ENCODE peak calls at places on chromosomes 4 and X, in seven cellular contexts. S is breast epithelium, L is pancreas, J is cerebellar cortex, B is GM04503, Q is HTR-8/SVneo, D is 8988T. M is an unnamed sample.

GRCh38 chr4:57147335-57148060 is 37.3 kb upstream of the IGFBP7 start:
- DNase-seq in S (no peak), L (no peak), J (no peak), B (peak), Q (no peak), D (no peak), M (no peak)

GRCh38 chr4:8848507-8849265 is 23.0 kb downstream of the HMX1 start:
- DNase-seq in S (no peak), L (no peak), J (no peak), B (no peak), Q (no peak), D (no peak), M (no peak)

GRCh38 chrX:72101597-72102037 is 30.1 kb downstream of the RTL5 start:
- DNase-seq in S (no peak), L (no peak), J (no peak), B (no peak), Q (no peak), D (no peak), M (no peak)

GRCh38 chr4:1255699-1256098 is 6.8 kb upstream of the CTBP1 start:
- DNase-seq in S (no peak), L (no peak), J (no peak), B (no peak), Q (no peak), D (no peak), M (no peak)

GRCh38 chrX:46216406-46216805 is 328.8 kb downstream of the ZNF674 start:
- DNase-seq in S (no peak), L (no peak), J (no peak), B (no peak), Q (no peak), D (no peak), M (no peak)

GRCh38 chr4:72701987-72702819 is 133.2 kb upstream of the ADAMTS3 start:
- DNase-seq in S (no peak), L (peak), J (peak), B (peak), Q (peak), D (no peak), M (no peak)

GRCh38 chr4:6319530-6320150 is 50.0 kb downstream of the WFS1 start:
- DNase-seq in S (no peak), L (no peak), J (no peak), B (no peak), Q (no peak), D (no peak), M (no peak)

GRCh38 chr4:111689731-111690130 is 455.5 kb upstream of the FAM241A start:
- DNase-seq in S (no peak), L (no peak), J (no peak), B (peak), Q (peak), D (no peak), M (no peak)

GRCh38 chr4:166012129-166013078 is 139.4 kb downstream of the TLL1 start:
- DNase-seq in S (no peak), L (no peak), J (no peak), B (no peak), Q (peak), D (no peak), M (no peak)

GRCh38 chrX:132958086-132958703 is at the start of gene HS6ST2:
- DNase-seq in S (no peak), L (peak), J (no peak), B (no peak), Q (no peak), D (no peak), M (no peak)

GRCh38 chr4:89681219-89681618 is 155.7 kb downstream of the SNCA start:
- DNase-seq in S (no peak), L (no peak), J (peak), B (no peak), Q (no peak), D (no peak), M (no peak)

GRCh38 chr4:38759077-38759789 is 23.6 kb downstream of the TLR10 start:
- DNase-seq in S (peak), L (peak), J (peak), B (no peak), Q (peak), D (no peak), M (no peak)

GRCh38 chr4:38605794-38606586 is 58.0 kb upstream of the KLF3 start:
- DNase-seq in S (no peak), L (no peak), J (no peak), B (no peak), Q (no peak), D (no peak), M (no peak)

GRCh38 chr4:77251751-77252150 is 94.7 kb downstream of the CCNG2 start:
- DNase-seq in S (no peak), L (no peak), J (peak), B (no peak), Q (no peak), D (no peak), M (no peak)

GRCh38 chr4:3436798-3437581 is 4.8 kb upstream of the HGFAC start:
- DNase-seq in S (peak), L (peak), J (no peak), B (peak), Q (peak), D (peak), M (no peak)

GRCh38 chrX:133657455-133657854 is 242.2 kb upstream of the GPC4 start:
- DNase-seq in S (no peak), L (peak), J (no peak), B (no peak), Q (no peak), D (no peak), M (no peak)

GRCh38 chrX:39816871-39817731 is 280.7 kb downstream of the BCOR start:
- DNase-seq in S (no peak), L (no peak), J (no peak), B (no peak), Q (peak), D (no peak), M (no peak)

GRCh38 chr4:53510316-53510715 is 81.0 kb downstream of the LNX1 start:
- DNase-seq in S (no peak), L (no peak), J (no peak), B (no peak), Q (no peak), D (no peak), M (no peak)

GRCh38 chr4:54225671-54226398 is 3.3 kb upstream of the PDGFRA start:
- DNase-seq in S (no peak), L (no peak), J (no peak), B (no peak), Q (no peak), D (no peak), M (no peak)

GRCh38 chr4:168057412-168057811 is 34.9 kb upstream of the ANXA10 start:
- DNase-seq in S (no peak), L (no peak), J (no peak), B (no peak), Q (no peak), D (no peak), M (no peak)

GRCh38 chrX:23954396-23954795 is 46.6 kb downstream of the CXorf58 start:
- DNase-seq in S (no peak), L (no peak), J (no peak), B (no peak), Q (no peak), D (no peak), M (no peak)

GRCh38 chr4:81814909-81815539 is 343.3 kb upstream of the RASGEF1B start:
- DNase-seq in S (no peak), L (no peak), J (no peak), B (no peak), Q (no peak), D (no peak), M (no peak)

GRCh38 chrX:56794831-56795230 is 65.8 kb downstream of the NBDY start:
- DNase-seq in S (no peak), L (no peak), J (no peak), B (no peak), Q (no peak), D (no peak), M (no peak)

M was measured in thoracic aorta.